ENCODE peak calls at places on chromosomes 4 and X, in six cellular contexts. Y is H1, A is GM12878, F is HepG2, Z is GM12891, R is K562. L is an unnamed sample.

GRCh38 chrX:46805270-46805669 is 31.6 kb upstream of the RP2 start:
- DNase-seq in Z (no peak), F (no peak), R (no peak), Y (no peak), A (no peak), L (no peak)

GRCh38 chrX:39640866-39641265 is 456.9 kb downstream of the BCOR start:
- DNase-seq in Z (no peak), Y (no peak), F (no peak), R (no peak), A (no peak), L (no peak)

GRCh38 chr4:7964890-7965662 is 25.4 kb upstream of the AFAP1 start:
- DNase-seq in Z (no peak), F (no peak), Y (no peak), A (no peak), R (no peak), L (no peak)

GRCh38 chr4:169846396-169846795 is 88.7 kb upstream of the HPF1 start:
- DNase-seq in F (no peak), Z (no peak), R (no peak), A (no peak), Y (no peak), L (no peak)

GRCh38 chr4:72430050-72430449 is 139.0 kb downstream of the ADAMTS3 start:
- DNase-seq in Y (no peak), F (no peak), R (no peak), Z (no peak), A (no peak), L (no peak)

GRCh38 chr4:168836482-168836881 is 173.6 kb downstream of the CBR4 start:
- DNase-seq in A (no peak), F (no peak), Z (no peak), R (no peak), Y (no peak), L (no peak)

GRCh38 chrX:115949900-115950822 is 220.4 kb upstream of the AGTR2 start:
- DNase-seq in A (no peak), Y (no peak), R (no peak), Z (no peak), F (peak), L (no peak)

GRCh38 chr4:39660757-39661156 is 22.1 kb upstream of the SMIM14 start:
- DNase-seq in R (no peak), Y (no peak), Z (no peak), F (no peak), A (no peak), L (no peak)

GRCh38 chrX:65643046-65643785 is 24.2 kb upstream of the MSN start:
- DNase-seq in R (no peak), Y (no peak), F (no peak), A (no peak), Z (no peak), L (no peak)

GRCh38 chrX:3129256-3129655 is 88.0 kb downstream of the ARSF start:
- DNase-seq in F (no peak), Y (no peak), R (no peak), A (no peak), Z (no peak), L (no peak)

GRCh38 chrX:74509989-74510388 is 88.7 kb downstream of the SLC16A2 start:
- DNase-seq in F (no peak), Y (no peak), Z (no peak), R (no peak), A (no peak), L (no peak)

GRCh38 chrX:31931225-31931624 is 859.4 kb upstream of the FTHL17 start:
- DNase-seq in Z (no peak), Y (no peak), A (no peak), R (no peak), F (no peak), L (no peak)

GRCh38 chr4:1872918-1873269 is 1.7 kb downstream of the NSD2 start:
- DNase-seq in Y (no peak), A (no peak), Z (no peak), F (no peak), R (no peak), L (no peak)

GRCh38 chr4:33357121-33357520 is 2637.0 kb downstream of the PCDH7 start:
- DNase-seq in F (no peak), A (no peak), Y (no peak), R (no peak), Z (no peak), L (no peak)

GRCh38 chr4:153529646-153530045 is 63.5 kb downstream of the TMEM131L start:
- DNase-seq in Z (no peak), Y (no peak), A (no peak), R (no peak), F (no peak), L (no peak)

DNA sequence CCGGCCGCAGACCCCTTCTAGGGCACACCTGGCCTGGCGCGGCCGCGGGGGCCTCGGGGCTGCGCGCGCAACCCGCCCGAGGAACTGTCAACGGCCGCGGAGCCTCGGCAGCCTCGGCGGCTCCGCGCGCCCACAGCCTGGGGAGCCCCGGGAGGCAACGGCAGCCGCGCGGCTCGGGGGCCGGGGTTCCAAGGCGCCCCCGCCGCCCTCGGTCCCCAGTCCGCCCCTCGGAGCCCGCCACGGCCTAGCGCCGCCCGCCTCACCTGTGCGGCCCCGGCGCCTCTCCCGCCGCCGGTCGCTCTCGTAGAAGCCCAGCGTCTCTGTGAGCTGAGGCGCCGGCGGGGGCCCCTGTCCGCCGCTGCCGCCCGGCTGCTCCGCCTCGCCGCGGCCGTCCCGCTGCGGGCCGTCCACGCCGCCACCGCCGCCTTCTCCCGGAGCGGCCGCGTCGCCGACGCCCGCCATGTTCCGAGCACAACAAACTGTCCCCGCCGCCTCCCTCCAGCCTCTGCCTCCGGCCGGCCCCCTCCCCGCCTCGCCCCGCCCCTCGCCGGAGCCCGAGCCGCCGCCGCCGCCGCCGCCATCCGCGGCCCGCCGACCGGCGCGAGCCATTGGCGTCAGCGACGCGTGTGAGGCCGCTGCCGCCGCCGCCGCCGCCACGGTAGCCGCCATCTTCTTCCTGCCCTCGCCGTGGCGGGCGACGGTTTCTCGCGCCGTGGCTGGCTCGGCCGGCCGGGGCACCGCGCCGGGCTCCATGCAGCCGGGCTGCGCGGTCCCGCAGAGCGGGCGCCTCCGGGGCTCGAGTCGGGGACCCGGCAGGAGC is at the start of gene TAPT1:
- DNase-seq in A (no peak), Y (peak), R (peak), F (no peak), Z (peak), L (peak)
- TF ChIP-seq POLR2A in A (peak), Y (peak), R (no peak), F (peak), Z (no peak), L (peak)

GRCh38 chrX:42140320-42140719 is 217.0 kb upstream of the CASK start:
- DNase-seq in Y (no peak), Z (no peak), A (no peak), F (no peak), R (no peak), L (no peak)
- TF ChIP-seq TAF1 in Y (no peak), Z (no peak), A (no peak), F (no peak), R (no peak), L (no peak)

DNA sequence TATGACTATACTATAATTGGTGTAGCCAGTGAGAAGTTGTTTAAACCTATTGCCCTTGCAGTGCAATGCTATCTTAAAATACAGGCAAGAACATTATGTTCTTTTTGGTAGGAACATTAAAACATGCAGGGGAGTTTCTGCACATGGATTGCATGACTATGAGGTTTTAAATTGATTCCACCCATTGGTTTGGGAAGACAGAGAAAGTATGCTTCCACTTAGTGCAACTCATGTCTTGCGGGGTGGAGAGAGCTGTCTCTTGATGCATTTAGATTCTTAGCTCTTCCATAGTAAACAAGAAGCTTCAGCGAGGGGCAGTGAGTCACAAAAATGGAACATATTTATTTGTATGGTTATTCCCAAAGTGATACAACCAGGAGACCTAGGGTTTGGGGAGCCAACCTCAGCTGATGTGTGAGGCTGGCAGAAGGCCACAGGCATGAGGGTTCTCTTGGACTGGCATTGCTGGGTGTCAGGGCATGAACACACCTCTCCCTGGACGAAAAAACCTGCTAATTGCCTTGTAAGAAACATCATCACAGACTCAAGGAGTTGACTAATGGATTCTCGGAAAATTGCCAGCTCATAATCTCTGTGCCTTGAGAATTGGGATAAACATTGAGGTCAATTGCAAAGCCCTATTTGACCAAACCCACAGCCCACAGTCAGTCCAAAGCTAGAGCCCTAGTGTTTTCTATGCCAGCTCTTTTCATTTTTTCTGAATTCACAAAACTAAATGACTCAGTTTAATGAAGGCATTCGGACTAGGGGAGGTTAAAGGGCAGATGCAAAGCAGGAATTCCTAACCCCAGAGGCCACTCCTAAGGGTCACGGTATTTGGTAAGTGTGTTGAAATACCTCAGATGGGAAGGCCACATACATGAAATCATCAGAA is 39.3 kb upstream of the RASL11B start:
- DNase-seq in A (no peak), F (no peak), R (no peak), Z (no peak), Y (no peak), L (no peak)
- TF ChIP-seq POLR2AphosphoS5 in A (no peak), F (no peak), R (no peak), Z (no peak), Y (no peak), L (no peak)

GRCh38 chr4:108624263-108625056 is 4.1 kb downstream of the RPL34 start:
- DNase-seq in A (no peak), Y (no peak), R (no peak), F (no peak), Z (no peak), L (no peak)
- TF ChIP-seq POLR2A in A (no peak), Y (peak), R (no peak), F (no peak), Z (no peak), L (no peak)

GRCh38 chr4:154928640-154929257 is 147.7 kb downstream of the RBM46 start:
- DNase-seq in A (no peak), F (peak), Y (no peak), R (no peak), Z (no peak), L (no peak)
- TF ChIP-seq TAF1 in A (no peak), F (no peak), Y (no peak), R (no peak), Z (no peak), L (no peak)

GRCh38 chr4:6248394-6248793 is 21.3 kb upstream of the WFS1 start:
- DNase-seq in Y (no peak), F (no peak), Z (no peak), R (no peak), A (no peak), L (no peak)

GRCh38 chr4:6251365-6251764 is 18.3 kb upstream of the WFS1 start:
- DNase-seq in Z (no peak), A (no peak), F (no peak), R (no peak), Y (no peak), L (no peak)

GRCh38 chr4:6250984-6251295 is 18.7 kb upstream of the WFS1 start:
- DNase-seq in Y (no peak), F (no peak), A (no peak), Z (no peak), R (no peak), L (no peak)

GRCh38 chr4:6252051-6252450 is 17.6 kb upstream of the WFS1 start:
- DNase-seq in Y (no peak), A (no peak), R (no peak), Z (no peak), F (no peak), L (no peak)

DNA sequence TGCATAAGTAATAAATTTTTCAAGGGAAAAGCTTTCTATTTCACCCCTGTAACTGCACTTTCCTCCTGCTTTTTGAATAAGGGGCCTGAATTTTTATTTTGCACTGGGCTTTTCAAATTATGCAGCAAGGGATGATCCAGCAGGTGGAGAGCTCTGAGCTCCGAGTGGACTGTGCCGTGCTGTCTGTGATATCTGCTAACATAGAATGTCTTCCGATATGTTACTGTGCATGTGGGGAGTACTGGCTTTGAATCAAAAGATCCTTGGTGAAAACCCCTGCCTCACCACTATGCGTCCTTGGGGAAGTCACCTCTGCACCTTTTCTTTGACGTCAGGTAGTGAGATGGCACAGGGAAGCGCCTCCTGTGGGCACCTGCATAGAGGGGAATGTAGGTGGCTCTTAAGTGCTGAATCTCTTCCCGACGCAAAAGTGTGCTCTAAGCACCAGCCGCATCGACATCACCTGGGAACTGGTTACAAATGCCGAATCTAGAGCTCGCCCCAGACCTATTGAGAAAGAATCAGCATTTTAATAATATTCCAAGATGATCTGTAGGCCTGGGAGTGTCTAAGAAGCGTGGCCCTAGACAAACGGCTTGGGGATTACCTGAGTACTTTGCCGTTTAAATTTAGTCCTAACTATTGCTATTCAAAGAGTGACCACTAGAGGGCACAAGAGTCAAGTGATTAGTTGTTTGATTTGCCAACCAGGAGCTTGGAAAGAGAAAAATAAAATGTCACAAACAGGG is 19.2 kb upstream of the WFS1 start:
- DNase-seq in F (peak), Y (peak), Z (peak), R (peak), A (peak), L (peak)
- TF ChIP-seq POLR2AphosphoS5 in F (no peak), Y (no peak), Z (no peak), R (no peak), A (no peak), L (no peak)

GRCh38 chr4:185535818-185536729 is 767 bp upstream of the PDLIM3 start:
- DNase-seq in F (no peak), Z (no peak), Y (no peak), A (no peak), R (no peak), L (no peak)
- TF ChIP-seq POLR2A in F (no peak), Z (no peak), Y (no peak), A (no peak), R (no peak), L (no peak)

GRCh38 chr4:107210450-107211239 is 174.5 kb upstream of the DKK2 start:
- DNase-seq in F (no peak), A (no peak), Z (no peak), Y (no peak), R (no peak), L (no peak)

GRCh38 chr4:107213880-107214279 is 177.8 kb upstream of the DKK2 start:
- DNase-seq in F (no peak), A (no peak), Z (no peak), Y (no peak), R (no peak), L (no peak)

GRCh38 chr4:107212565-107212964 is 176.5 kb upstream of the DKK2 start:
- DNase-seq in Z (no peak), A (no peak), F (no peak), R (no peak), Y (no peak), L (no peak)

GRCh38 chr4:107215222-107215621 is 179.1 kb upstream of the DKK2 start:
- DNase-seq in F (peak), A (no peak), Z (no peak), R (no peak), Y (no peak), L (no peak)

DNA sequence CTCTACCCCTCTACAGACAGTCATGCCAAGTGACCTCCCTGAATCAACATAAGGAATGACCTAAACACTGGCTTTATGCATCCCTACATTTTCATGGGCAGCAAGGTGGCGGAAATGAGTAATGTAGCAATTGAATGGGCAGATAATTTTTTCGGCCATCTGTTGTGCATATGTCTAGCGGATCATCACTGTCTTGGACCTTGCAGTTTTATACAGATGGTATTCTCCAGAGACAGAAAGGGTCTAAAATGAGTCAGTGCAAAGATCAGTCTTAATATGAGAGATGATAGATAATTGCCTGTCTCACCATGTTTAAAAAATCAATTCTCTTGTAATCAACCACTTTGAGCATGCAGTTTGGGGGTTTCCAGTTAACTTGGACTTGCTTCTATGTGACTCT is 177.3 kb upstream of the DKK2 start:
- DNase-seq in R (no peak), Y (no peak), A (no peak), Z (no peak), F (no peak), L (no peak)
- TF ChIP-seq TAF1 in R (no peak), Y (no peak), A (no peak), Z (no peak), F (no peak), L (no peak)

GRCh38 chrX:10167573-10167972 is 10.8 kb downstream of the CLCN4 start:
- DNase-seq in F (no peak), Z (no peak), Y (no peak), R (no peak), A (peak), L (no peak)

GRCh38 chrX:10168226-10168625 is 11.5 kb downstream of the CLCN4 start:
- DNase-seq in Y (no peak), A (no peak), Z (no peak), F (peak), R (no peak), L (no peak)

GRCh38 chrX:10165580-10166247 is 8.9 kb downstream of the CLCN4 start:
- DNase-seq in R (peak), A (no peak), Z (no peak), Y (no peak), F (no peak), L (no peak)

GRCh38 chrX:10166248-10166716 is 9.5 kb downstream of the CLCN4 start:
- DNase-seq in Z (no peak), F (no peak), Y (no peak), R (peak), A (no peak), L (no peak)

DNA sequence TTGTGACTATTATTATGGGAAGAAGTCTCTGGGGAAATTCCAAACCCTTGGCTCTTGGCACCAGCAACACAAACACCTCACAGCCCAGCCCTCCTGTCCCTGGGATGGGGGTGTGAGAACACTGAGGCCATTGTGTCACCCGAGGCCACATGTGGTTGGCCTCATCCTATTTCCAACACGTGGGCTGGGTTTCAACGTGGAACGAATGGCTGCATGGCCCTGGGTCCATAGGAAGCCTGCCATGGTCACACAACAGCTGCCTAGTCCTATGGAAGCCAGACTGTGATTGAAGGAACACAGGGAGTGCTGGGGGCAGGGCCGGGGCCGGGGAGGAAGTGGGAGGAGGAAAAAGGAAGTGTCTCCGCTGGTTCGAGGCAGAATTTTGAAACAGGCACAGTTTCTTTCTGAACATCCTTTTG is 10.0 kb downstream of the CLCN4 start:
- DNase-seq in A (no peak), F (peak), Z (no peak), R (no peak), Y (no peak), L (no peak)
- TF ChIP-seq POLR2AphosphoS5 in A (no peak), F (no peak), Z (no peak), R (no peak), Y (no peak), L (no peak)

L was measured in GM12892.